ENCODE peak calls at places on chromosomes 11 and 22, in seven cellular contexts. One of them, this sample, is unnamed.

GRCh38 chr11:31050061-31050790 is 319.3 kb downstream of the DCDC1 start:
- DNase-seq in CD8-positive, alpha-beta T cell: no peak
- DNase-seq in PC-9: no peak
- DNase-seq in endodermal cell: peak; percentile 84
- DNase-seq in A549: no peak
- DNase-seq in keratinocyte: no peak
- DNase-seq in pancreas: no peak
- DNase-seq in this sample: no peak

GRCh38 chr11:19040051-19040450 is 20.5 kb downstream of the MRGPRX2 start:
- DNase-seq in CD8-positive, alpha-beta T cell: no peak
- DNase-seq in PC-9: no peak
- DNase-seq in endodermal cell: no peak
- DNase-seq in A549: no peak
- DNase-seq in keratinocyte: no peak
- DNase-seq in pancreas: no peak
- DNase-seq in this sample: no peak

GRCh38 chr22:24474221-24474620 is 20.9 kb upstream of the UPB1 start:
- DNase-seq in CD8-positive, alpha-beta T cell: no peak
- DNase-seq in PC-9: peak; percentile 94
- DNase-seq in endodermal cell: no peak
- DNase-seq in A549: no peak
- DNase-seq in keratinocyte: no peak
- DNase-seq in pancreas: no peak
- DNase-seq in this sample: no peak

GRCh38 chr11:27621440-27622161 is 78.7 kb downstream of the BDNF start:
- DNase-seq in CD8-positive, alpha-beta T cell: no peak
- DNase-seq in PC-9: no peak
- DNase-seq in endodermal cell: no peak
- DNase-seq in A549: no peak
- DNase-seq in keratinocyte: no peak
- DNase-seq in pancreas: no peak
- DNase-seq in this sample: no peak

GRCh38 chr11:95242990-95243590 is 12.1 kb upstream of the SESN3 start:
- DNase-seq in CD8-positive, alpha-beta T cell: no peak
- DNase-seq in PC-9: no peak
- DNase-seq in endodermal cell: no peak
- DNase-seq in A549: no peak
- DNase-seq in keratinocyte: no peak
- DNase-seq in pancreas: no peak
- DNase-seq in this sample: no peak

GRCh38 chr11:23288001-23288783 is 427.9 kb upstream of the CCDC179 start:
- DNase-seq in CD8-positive, alpha-beta T cell: no peak
- DNase-seq in PC-9: peak; percentile 35
- DNase-seq in endodermal cell: no peak
- DNase-seq in A549: no peak
- DNase-seq in keratinocyte: no peak
- DNase-seq in pancreas: no peak
- DNase-seq in this sample: no peak

GRCh38 chr11:72058416-72059034 is 21.8 kb downstream of the NUMA1 start:
- DNase-seq in CD8-positive, alpha-beta T cell: no peak
- DNase-seq in PC-9: no peak
- DNase-seq in endodermal cell: no peak
- DNase-seq in A549: no peak
- DNase-seq in keratinocyte: no peak
- DNase-seq in pancreas: no peak
- DNase-seq in this sample: no peak

GRCh38 chr11:125074511-125075241 is 11.6 kb downstream of the SLC37A2 start:
- DNase-seq in CD8-positive, alpha-beta T cell: no peak
- DNase-seq in PC-9: no peak
- DNase-seq in endodermal cell: no peak
- DNase-seq in A549: no peak
- DNase-seq in keratinocyte: no peak
- DNase-seq in pancreas: no peak
- DNase-seq in this sample: no peak

GRCh38 chr11:80637011-80637410 is 1196.2 kb upstream of the TENM4 start:
- DNase-seq in CD8-positive, alpha-beta T cell: no peak
- DNase-seq in PC-9: no peak
- DNase-seq in endodermal cell: no peak
- DNase-seq in A549: no peak
- DNase-seq in keratinocyte: no peak
- DNase-seq in pancreas: no peak
- DNase-seq in this sample: no peak

GRCh38 chr11:101863361-101863760 is 51.4 kb upstream of the CEP126 start:
- DNase-seq in CD8-positive, alpha-beta T cell: no peak
- DNase-seq in PC-9: peak; percentile 53
- DNase-seq in endodermal cell: no peak
- DNase-seq in A549: no peak
- DNase-seq in keratinocyte: no peak
- DNase-seq in pancreas: no peak
- DNase-seq in this sample: no peak

GRCh38 chr22:28774378-28774777 is 1.9 kb downstream of the CCDC117 start:
- DNase-seq in CD8-positive, alpha-beta T cell: no peak
- DNase-seq in PC-9: no peak
- DNase-seq in endodermal cell: no peak
- DNase-seq in A549: no peak
- DNase-seq in keratinocyte: no peak
- DNase-seq in pancreas: no peak
- DNase-seq in this sample: peak; percentile 7

GRCh38 chr11:34209809-34210208 is 104.4 kb downstream of the NAT10 start:
- DNase-seq in CD8-positive, alpha-beta T cell: no peak
- DNase-seq in PC-9: no peak
- DNase-seq in endodermal cell: peak; percentile 70
- DNase-seq in A549: no peak
- DNase-seq in keratinocyte: no peak
- DNase-seq in pancreas: no peak
- DNase-seq in this sample: no peak

GRCh38 chr22:30861131-30861530 is 107.4 kb downstream of the MORC2 start:
- DNase-seq in CD8-positive, alpha-beta T cell: no peak
- DNase-seq in PC-9: no peak
- DNase-seq in endodermal cell: no peak
- DNase-seq in A549: no peak
- DNase-seq in keratinocyte: no peak
- DNase-seq in pancreas: no peak
- DNase-seq in this sample: no peak

GRCh38 chr11:33987975-33988580 is 63.5 kb upstream of the CAPRIN1 start:
- DNase-seq in CD8-positive, alpha-beta T cell: peak; percentile 25
- DNase-seq in PC-9: peak; percentile 76
- DNase-seq in endodermal cell: peak; percentile 87
- DNase-seq in A549: peak; percentile 41
- DNase-seq in keratinocyte: peak; percentile 56
- DNase-seq in pancreas: peak; percentile 65
- DNase-seq in this sample: no peak

GRCh38 chr22:20807315-20807752 is 33.4 kb downstream of the SERPIND1 start:
- DNase-seq in CD8-positive, alpha-beta T cell: no peak
- DNase-seq in PC-9: peak; percentile 72
- DNase-seq in endodermal cell: no peak
- DNase-seq in A549: peak; percentile 69
- DNase-seq in keratinocyte: peak; percentile 28
- DNase-seq in pancreas: no peak
- DNase-seq in this sample: no peak

GRCh38 chr22:24564376-24565058 is 8.7 kb downstream of the SNRPD3 start:
- DNase-seq in CD8-positive, alpha-beta T cell: no peak
- DNase-seq in PC-9: no peak
- DNase-seq in endodermal cell: no peak
- DNase-seq in A549: no peak
- DNase-seq in keratinocyte: no peak
- DNase-seq in pancreas: no peak
- DNase-seq in this sample: no peak

GRCh38 chr22:21020802-21021429 is 6.0 kb downstream of the P2RX6 start:
- DNase-seq in CD8-positive, alpha-beta T cell: no peak
- DNase-seq in PC-9: no peak
- DNase-seq in endodermal cell: peak; percentile 82
- DNase-seq in A549: peak; percentile 51
- DNase-seq in keratinocyte: no peak
- DNase-seq in pancreas: no peak
- DNase-seq in this sample: no peak

DNA sequence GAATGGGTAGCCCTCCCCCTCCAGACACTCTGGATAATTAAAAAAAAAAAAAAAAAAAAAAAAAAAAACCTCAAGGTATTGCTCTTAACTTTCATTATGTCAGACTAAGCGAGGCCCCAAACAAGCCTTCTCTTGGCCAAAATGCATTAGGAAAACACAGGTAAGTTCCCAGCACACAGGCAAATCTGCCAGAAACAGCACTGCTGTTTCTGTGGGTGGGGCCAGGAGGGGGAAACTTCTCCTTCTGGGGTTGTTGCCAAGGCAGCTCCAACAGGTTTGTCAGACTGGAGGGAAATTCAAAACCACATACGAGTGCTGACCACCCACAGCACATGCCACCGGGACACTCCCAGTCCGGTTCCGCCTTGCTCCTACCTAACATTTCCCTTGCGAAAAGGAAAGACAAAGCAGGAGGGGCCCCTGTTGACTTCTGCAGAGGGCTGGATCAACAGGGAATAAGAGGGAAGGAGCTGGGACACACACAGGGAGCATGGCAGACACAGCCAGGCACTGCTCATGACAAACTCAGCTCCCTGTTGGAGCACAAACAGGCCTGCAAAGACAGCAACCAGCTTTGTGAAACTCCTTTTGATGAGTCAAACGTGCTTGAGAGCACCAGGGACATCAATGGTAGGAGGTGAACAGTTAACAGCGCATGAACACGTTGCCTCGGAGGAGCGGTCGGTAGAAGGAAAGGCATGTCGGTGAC is 55.0 kb downstream of the MYH9 start:
- DNase-seq in CD8-positive, alpha-beta T cell: no peak
- DNase-seq in PC-9: peak; percentile 96
- DNase-seq in endodermal cell: peak; percentile 69
- DNase-seq in A549: no peak
- DNase-seq in keratinocyte: peak; percentile 72
- DNase-seq in pancreas: peak; percentile 55
- DNase-seq in this sample: no peak
- H3K4me3 ChIP-seq in CD8-positive, alpha-beta T cell: peak overlapping the region; percentile 42
- H3K4me3 ChIP-seq in PC-9: peak overlapping the region; percentile 42
- H3K4me3 ChIP-seq in endodermal cell: no peak overlapping the region
- H3K4me3 ChIP-seq in A549: no peak overlapping the region
- H3K4me3 ChIP-seq in keratinocyte: peak overlapping the region; percentile 36
- H3K4me3 ChIP-seq in pancreas: no peak overlapping the region
- H3K4me3 ChIP-seq in this sample: no peak overlapping the region

DNA sequence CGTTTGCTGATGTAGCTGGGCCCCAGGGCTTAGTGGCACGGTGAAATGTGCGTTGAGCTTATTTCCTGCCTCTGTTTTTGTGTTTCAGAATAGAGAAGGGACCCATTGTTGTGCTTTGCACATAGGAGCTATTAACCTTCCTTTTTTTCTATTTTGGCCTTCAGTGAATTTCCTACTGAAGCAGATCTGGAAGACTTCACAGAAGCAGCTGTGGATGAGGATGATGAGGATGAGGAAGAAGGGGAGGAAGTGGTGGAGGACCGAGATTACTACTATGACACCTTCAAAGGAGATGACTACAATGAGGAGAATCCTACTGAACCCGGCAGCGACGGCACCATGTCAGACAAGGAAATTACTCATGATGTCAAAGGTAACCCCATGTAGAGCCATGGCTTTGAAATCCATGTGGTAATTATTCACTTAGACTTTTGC is 37.4 kb upstream of the ST14 start:
- DNase-seq in CD8-positive, alpha-beta T cell: no peak
- DNase-seq in PC-9: no peak
- DNase-seq in endodermal cell: peak; percentile 13
- DNase-seq in A549: no peak
- DNase-seq in keratinocyte: no peak
- DNase-seq in pancreas: no peak
- DNase-seq in this sample: no peak
- H3K27ac ChIP-seq in CD8-positive, alpha-beta T cell: no peak overlapping the region
- H3K27ac ChIP-seq in PC-9: peak overlapping the region; percentile 93
- H3K27ac ChIP-seq in endodermal cell: no peak overlapping the region
- H3K27ac ChIP-seq in A549: no peak overlapping the region
- H3K27ac ChIP-seq in keratinocyte: no peak overlapping the region
- H3K27ac ChIP-seq in pancreas: no peak overlapping the region
- H3K27ac ChIP-seq in this sample: no peak overlapping the region

GRCh38 chr11:75014129-75014528 is 25.4 kb downstream of the NEU3 start:
- DNase-seq in CD8-positive, alpha-beta T cell: no peak
- DNase-seq in PC-9: peak; percentile 19
- DNase-seq in endodermal cell: no peak
- DNase-seq in A549: no peak
- DNase-seq in keratinocyte: no peak
- DNase-seq in pancreas: no peak
- DNase-seq in this sample: no peak
- TF ChIP-seq CTCF in CD8-positive, alpha-beta T cell: no peak
- TF ChIP-seq CTCF in PC-9: no peak
- TF ChIP-seq CTCF in endodermal cell: no peak
- TF ChIP-seq CTCF in A549: no peak
- TF ChIP-seq CTCF in keratinocyte: peak; percentile 25
- TF ChIP-seq CTCF in pancreas: no peak
- TF ChIP-seq CTCF in this sample: no peak

DNA sequence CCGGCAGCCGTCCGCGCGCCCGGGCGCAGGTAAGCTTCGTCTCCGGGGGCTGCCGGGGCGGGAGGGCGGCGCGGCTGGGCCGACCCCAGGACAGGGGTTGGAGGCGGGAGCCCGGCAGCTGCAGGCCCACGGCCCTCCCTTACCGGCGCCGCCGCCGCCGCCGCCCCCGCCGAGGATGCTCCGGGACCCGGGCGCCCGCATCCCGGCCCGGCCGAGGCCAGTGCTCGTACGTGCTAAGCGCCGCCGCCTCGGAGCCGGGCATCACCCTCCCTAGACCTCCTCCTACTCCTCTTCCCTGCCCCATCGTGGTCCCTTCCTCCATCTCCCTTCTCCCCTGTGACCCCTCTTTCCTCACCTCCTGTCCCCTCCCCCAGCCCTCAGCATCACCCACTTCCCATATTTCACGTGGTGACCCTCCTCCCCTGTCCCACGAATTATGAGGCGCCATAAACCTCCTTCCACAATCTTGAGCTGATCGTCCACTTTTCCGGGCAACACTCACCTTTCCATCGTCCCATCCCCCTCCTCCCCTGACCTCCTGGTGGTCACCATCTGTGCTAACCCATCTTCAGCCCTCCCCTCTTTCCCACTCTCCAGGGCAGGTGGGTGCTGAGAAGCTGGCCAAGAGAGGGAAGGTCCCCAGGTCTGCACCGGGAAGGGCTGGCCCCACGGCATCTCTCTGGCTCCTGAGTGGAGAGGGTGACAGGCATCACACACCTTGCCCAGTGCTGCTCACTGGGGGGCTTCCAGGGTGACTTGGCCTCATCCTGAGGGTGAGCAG is 588 bp downstream of the ASPHD2 start:
- DNase-seq in CD8-positive, alpha-beta T cell: no peak
- DNase-seq in PC-9: no peak
- DNase-seq in endodermal cell: no peak
- DNase-seq in A549: no peak
- DNase-seq in keratinocyte: no peak
- DNase-seq in pancreas: no peak
- DNase-seq in this sample: no peak
- H3K4me3 ChIP-seq in CD8-positive, alpha-beta T cell: peak overlapping the region; percentile 50
- H3K4me3 ChIP-seq in PC-9: no peak overlapping the region
- H3K4me3 ChIP-seq in endodermal cell: peak overlapping the region; percentile 77
- H3K4me3 ChIP-seq in A549: peak overlapping the region; percentile 72
- H3K4me3 ChIP-seq in keratinocyte: peak overlapping the region; percentile 48
- H3K4me3 ChIP-seq in pancreas: peak overlapping the region; percentile 12
- H3K4me3 ChIP-seq in this sample: peak overlapping the region; percentile 47

This sample was measured in kidney.